ENCODE peak calls at places on chromosome 14, in five cellular contexts. I is CD8-positive, alpha-beta T cell; P is tibial nerve; V is kidney; K is astrocyte of the cerebellum. B is an unnamed sample.
A peak's percentile ranks its signal among the peaks of the same experiment; 100 is the strongest.

GRCh38 chr14:34064349-34064748 is 113.5 kb upstream of the EGLN3 start:
- DNase-seq in I (no peak), V (no peak), P (peak; percentile 65), K (peak; percentile 76), B (no peak)

GRCh38 chr14:52044791-52045522 is 23.9 kb downstream of the NID2 start:
- DNase-seq in V (no peak), P (no peak), K (peak; percentile 65), I (no peak), B (peak; percentile 60)

GRCh38 chr14:100634026-100634425 is 46.8 kb upstream of the BEGAIN start:
- DNase-seq in P (no peak), I (no peak), V (no peak), K (no peak), B (no peak)

GRCh38 chr14:37900582-37900981 is 305.2 kb downstream of the TTC6 start:
- DNase-seq in I (no peak), P (no peak), K (no peak), V (no peak), B (no peak)

GRCh38 chr14:101623685-101624444 is 62.6 kb downstream of the DIO3 start:
- DNase-seq in I (no peak), K (no peak), V (no peak), P (no peak), B (no peak)

GRCh38 chr14:58535084-58535483 is 102.7 kb upstream of the DACT1 start:
- DNase-seq in I (no peak), V (no peak), P (no peak), K (no peak), B (no peak)

GRCh38 chr14:104800600-104801283 is at the start of gene ZBTB42:
- DNase-seq in I (peak; percentile 67), V (peak; percentile 93), K (no peak), P (no peak), B (no peak)

GRCh38 chr14:69996197-69996596 is 117.0 kb downstream of the SMOC1 start:
- DNase-seq in P (no peak), V (no peak), K (no peak), I (no peak), B (no peak)

GRCh38 chr14:60430276-60430675 is 55.6 kb downstream of the C14orf39 start:
- DNase-seq in I (no peak), V (no peak), K (no peak), P (no peak), B (no peak)

GRCh38 chr14:93956514-93957332 is 19.6 kb downstream of the ASB2 start:
- DNase-seq in P (no peak), V (no peak), I (no peak), K (no peak), B (no peak)

GRCh38 chr14:77105554-77105953 is 7.5 kb downstream of the CIPC start:
- DNase-seq in I (no peak), V (no peak), P (no peak), K (no peak), B (no peak)

GRCh38 chr14:32407170-32407569 is 78.1 kb downstream of the AKAP6 start:
- DNase-seq in K (no peak), V (no peak), I (no peak), P (no peak), B (no peak)

GRCh38 chr14:92105073-92105844 is 1.1 kb downstream of the ATXN3 start:
- DNase-seq in V (no peak), K (no peak), I (no peak), P (no peak), B (no peak)

GRCh38 chr14:48925184-48925583 is 661.0 kb downstream of the RPS29 start:
- DNase-seq in P (no peak), K (no peak), V (no peak), I (no peak), B (no peak)

GRCh38 chr14:34270361-34270760 is 191.7 kb downstream of the SPTSSA start:
- DNase-seq in I (no peak), P (no peak), K (no peak), V (no peak), B (no peak)

GRCh38 chr14:88481794-88482193 is 73.0 kb downstream of the PTPN21 start:
- DNase-seq in V (no peak), K (no peak), I (no peak), P (no peak), B (no peak)

GRCh38 chr14:50100824-50101223 is 15.5 kb downstream of the VCPKMT start:
- DNase-seq in V (no peak), P (no peak), K (no peak), I (no peak), B (no peak)

GRCh38 chr14:70731447-70732239 is 77.7 kb downstream of the MAP3K9 start:
- DNase-seq in V (no peak), K (no peak), I (no peak), P (no peak), B (no peak)

GRCh38 chr14:90136904-90137303 is 75.1 kb downstream of the KCNK13 start:
- DNase-seq in K (no peak), P (no peak), V (no peak), I (no peak), B (no peak)

GRCh38 chr14:59688224-59689170 is 111.9 kb upstream of the CCDC175 start:
- DNase-seq in P (no peak), I (peak; percentile 0), K (peak; percentile 49), V (peak; percentile 29), B (no peak)

GRCh38 chr14:53947452-53948180 is 9.0 kb downstream of the BMP4 start:
- DNase-seq in V (no peak), P (no peak), I (no peak), K (peak; percentile 87), B (no peak)

GRCh38 chr14:75294649-75295033 is 16.0 kb downstream of the FOS start:
- DNase-seq in P (no peak), I (no peak), K (no peak), V (no peak), B (no peak)
- TF ChIP-seq CTCF in P (peak; percentile 40), I (no peak), K (no peak), V (peak; percentile 14), B (no peak)

GRCh38 chr14:30581283-30581625 is 22.3 kb downstream of the G2E3 start:
- DNase-seq in P (no peak), V (no peak), I (no peak), K (no peak), B (no peak)
- TF ChIP-seq CTCF in P (no peak), V (no peak), I (no peak), K (no peak), B (no peak)

GRCh38 chr14:36028218-36028617 is 148.3 kb downstream of the PTCSC3 start:
- DNase-seq in V (no peak), I (no peak), P (no peak), K (no peak), B (no peak)
- TF ChIP-seq CTCF in V (no peak), I (no peak), P (no peak), K (no peak), B (no peak)

GRCh38 chr14:67583711-67584644 is 16.1 kb downstream of the PIGH start:
- DNase-seq in K (peak; percentile 26), I (no peak), P (no peak), V (no peak), B (no peak)

GRCh38 chr14:67579636-67580035 is 20.4 kb downstream of the PIGH start:
- DNase-seq in V (no peak), P (no peak), K (no peak), I (no peak), B (no peak)

GRCh38 chr14:67584931-67585330 is 15.1 kb downstream of the PIGH start:
- DNase-seq in K (no peak), I (no peak), V (no peak), P (no peak), B (no peak)

GRCh38 chr14:67580336-67581230 is 19.5 kb downstream of the PIGH start:
- DNase-seq in P (no peak), I (no peak), V (no peak), K (no peak), B (no peak)

DNA sequence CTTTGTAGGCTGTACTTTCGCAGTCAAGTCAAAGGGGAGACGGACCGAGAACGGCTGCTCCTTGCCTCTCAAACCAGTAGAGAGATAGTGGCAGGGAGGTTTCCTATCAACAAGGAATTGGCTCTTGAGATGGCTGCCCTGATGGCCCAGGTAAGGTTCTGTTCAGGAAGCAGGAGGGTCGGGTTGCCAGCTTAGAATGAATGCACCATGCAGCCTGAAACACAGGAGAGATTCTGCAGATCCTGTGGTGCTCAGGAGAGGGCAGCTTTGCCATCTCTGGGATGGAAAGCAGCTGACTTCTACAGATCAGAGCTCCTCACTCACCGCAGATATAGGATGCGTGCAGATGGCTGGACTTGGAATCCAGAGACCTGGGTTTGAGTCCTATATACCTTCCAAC is 18.0 kb downstream of the PIGH start:
- DNase-seq in K (no peak), I (no peak), P (no peak), V (no peak), B (no peak)
- TF ChIP-seq CTCF in K (no peak), I (no peak), P (no peak), V (no peak), B (no peak)

DNA sequence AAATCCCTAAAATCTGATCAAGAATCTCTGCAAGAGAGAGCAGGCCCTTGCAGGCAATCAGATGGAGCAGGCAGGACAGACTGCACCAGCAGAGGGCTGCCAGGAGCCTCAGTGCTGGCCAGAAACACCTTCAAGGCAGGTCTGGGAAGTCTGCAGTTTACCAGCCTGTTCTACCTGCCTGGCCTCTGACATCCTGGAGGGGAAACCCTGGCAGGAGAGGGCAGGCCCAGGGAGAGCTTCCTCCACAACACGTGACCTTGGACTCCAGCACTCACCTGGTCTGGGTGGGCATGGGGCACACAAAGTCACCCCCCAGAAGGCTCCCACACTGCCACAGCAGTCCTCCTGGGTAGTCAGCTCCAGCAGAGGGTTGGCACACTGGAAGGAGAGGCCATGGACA is 56.0 kb downstream of the ISCA2 start:
- DNase-seq in V (no peak), K (no peak), P (no peak), I (no peak), B (no peak)
- TF ChIP-seq CTCF in V (peak; percentile 18), K (peak; percentile 40), P (no peak), I (no peak), B (peak; percentile 45)

DNA sequence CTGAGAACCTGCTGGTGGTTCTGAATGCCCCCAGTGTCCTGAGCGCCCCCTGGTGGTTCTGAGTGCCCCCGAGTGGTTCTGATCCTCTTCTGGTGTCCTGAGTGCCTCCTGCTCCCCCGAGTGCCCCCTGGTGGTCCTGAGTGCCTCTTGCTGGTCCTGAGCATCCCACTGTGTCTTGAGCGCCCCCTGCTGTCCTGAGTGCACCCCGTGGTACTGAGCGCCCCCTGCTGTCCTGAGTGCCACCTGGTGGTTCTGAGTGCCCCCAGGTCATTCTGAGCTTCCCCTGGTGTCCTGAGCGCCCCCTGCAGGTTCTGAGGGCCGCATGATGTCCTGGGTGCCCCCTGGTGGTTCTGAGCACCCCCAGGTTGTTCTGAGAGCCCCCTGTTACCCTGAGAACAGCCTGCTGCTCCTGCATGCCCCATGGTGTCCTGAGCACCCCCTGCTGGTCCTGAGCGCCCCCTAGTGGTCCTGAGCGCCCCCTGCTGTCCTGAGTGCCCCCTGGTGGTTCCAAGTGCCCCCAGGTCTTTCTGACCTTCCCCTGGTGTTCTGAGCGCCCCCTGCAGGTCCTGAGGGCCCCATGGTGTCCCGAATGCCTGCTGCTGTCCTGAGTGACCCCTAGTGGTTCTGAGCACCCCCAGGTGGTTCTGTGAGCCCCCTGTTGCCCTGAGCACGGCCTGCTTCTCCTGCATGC is 1165.4 kb downstream of the TMEM121 start:
- DNase-seq in K (no peak), V (peak; percentile 79), I (no peak), P (no peak), B (no peak)
- TF ChIP-seq CTCF in K (peak; percentile 8), V (no peak), I (peak; percentile 15), P (no peak), B (peak; percentile 8)

GRCh38 chr14:68688872-68689371 is 103.9 kb downstream of the ZFP36L1 start:
- DNase-seq in V (no peak), K (no peak), I (no peak), P (no peak), B (peak; percentile 70)
- TF ChIP-seq CTCF in V (no peak), K (no peak), I (no peak), P (no peak), B (peak; percentile 27)

B was measured in AG09319.